ENCODE peak calls at places on chromosomes 16 and 17, in five cellular contexts. L, V, G, N and K are unnamed samples.

GRCh38 chr16:25051446-25052160 is 36.4 kb upstream of the ARHGAP17 start:
- DNase-seq in G (peak), V (no peak), L (peak), N (peak), K (no peak)

GRCh38 chr17:17749025-17749772 is 67.9 kb downstream of the RAI1 start:
- DNase-seq in G (no peak), L (no peak), V (no peak), N (no peak), K (no peak)

GRCh38 chr17:44218344-44219125 is 940 bp downstream of the UBTF start:
- DNase-seq in G (peak), N (peak), V (peak), L (peak), K (peak)

GRCh38 chr17:8253801-8254200 is 4.7 kb downstream of the PFAS start:
- DNase-seq in V (no peak), L (no peak), G (no peak), N (no peak), K (peak)

GRCh38 chr17:8966926-8967325 is 1.4 kb upstream of the PIK3R5 start:
- DNase-seq in G (no peak), N (no peak), V (no peak), L (no peak), K (no peak)

GRCh38 chr17:32483451-32484019 is 3.3 kb upstream of the CDK5R1 start:
- DNase-seq in N (peak), V (no peak), L (peak), G (peak), K (no peak)

GRCh38 chr17:78820841-78821240 is 19.8 kb downstream of the USP36 start:
- DNase-seq in V (no peak), G (no peak), L (no peak), N (no peak), K (no peak)

GRCh38 chr17:61248399-61248798 is 151.2 kb upstream of the TBX2 start:
- DNase-seq in G (no peak), V (peak), N (no peak), L (no peak), K (peak)

GRCh38 chr16:66182592-66182991 is 183.9 kb upstream of the CDH5 start:
- DNase-seq in G (no peak), L (no peak), V (no peak), N (no peak), K (no peak)

GRCh38 chr16:10870808-10871156 is 6.2 kb upstream of the CIITA start:
- DNase-seq in L (no peak), V (no peak), G (no peak), N (no peak), K (no peak)

GRCh38 chr17:70976447-70976846 is 807.1 kb downstream of the KCNJ2 start:
- DNase-seq in L (no peak), N (no peak), G (no peak), V (no peak), K (no peak)

GRCh38 chr16:59633996-59634579 is 900.0 kb upstream of the GOT2 start:
- DNase-seq in V (no peak), N (peak), G (no peak), L (peak), K (no peak)

GRCh38 chr16:17320009-17320408 is 150.8 kb downstream of the XYLT1 start:
- DNase-seq in L (no peak), N (no peak), V (no peak), G (no peak), K (no peak)